ENCODE peak calls at places on chromosomes 3 and 15, in ten cellular contexts. D, C, A, Y, R, P, S, U, F and E are unnamed samples.

GRCh38 chr3:55481918-55482495 is 5.1 kb downstream of the WNT5A start:
- DNase-seq in R (no peak), P (no peak), C (no peak), A (no peak), U (no peak), D (no peak), F (peak), S (no peak), Y (no peak), E (no peak)

GRCh38 chr3:166211451-166211850 is 374.2 kb upstream of the BCHE start:
- DNase-seq in R (no peak), D (no peak), S (no peak), Y (no peak), P (no peak), U (no peak), A (no peak), C (no peak), F (no peak), E (no peak)

GRCh38 chr15:42239528-42240245 is 31.6 kb upstream of the VPS39 start:
- DNase-seq in R (no peak), D (no peak), Y (no peak), U (no peak), C (no peak), A (no peak), S (no peak), F (no peak), P (no peak), E (no peak)

GRCh38 chr15:101127503-101128076 is 124.3 kb downstream of the CHSY1 start:
- DNase-seq in Y (no peak), S (no peak), D (peak), R (peak), U (no peak), F (peak), C (peak), P (peak), A (peak), E (peak)

GRCh38 chr15:84079885-84080777 is 155.4 kb upstream of the GOLGA6L4 start:
- DNase-seq in C (peak), Y (peak), A (peak), P (peak), U (peak), F (peak), S (no peak), R (peak), D (peak), E (no peak)

GRCh38 chr15:25469377-25469776 is 30.6 kb upstream of the UBE3A start:
- DNase-seq in A (peak), Y (no peak), F (no peak), D (no peak), S (no peak), U (no peak), R (no peak), P (no peak), C (no peak), E (peak)

GRCh38 chr3:42118762-42119361 is 27.7 kb downstream of the TRAK1 start:
- DNase-seq in F (no peak), P (peak), D (no peak), C (no peak), S (peak), U (no peak), A (peak), Y (no peak), R (no peak), E (peak)

GRCh38 chr3:145017959-145018358 is 1046.3 kb downstream of the DIPK2A start:
- DNase-seq in F (no peak), P (no peak), C (no peak), D (no peak), Y (no peak), A (no peak), S (no peak), R (no peak), U (no peak), E (peak)

GRCh38 chr15:32861741-32862140 is 143.9 kb downstream of the GREM1 start:
- DNase-seq in D (no peak), P (peak), U (no peak), F (peak), R (peak), C (no peak), Y (no peak), A (no peak), S (peak), E (no peak)

GRCh38 chr3:25455316-25456232 is 27.5 kb downstream of the RARB start:
- DNase-seq in S (no peak), U (no peak), P (no peak), Y (no peak), C (no peak), R (no peak), D (no peak), A (no peak), F (no peak), E (no peak)

GRCh38 chr15:38895326-38896282 is 331.0 kb upstream of the RASGRP1 start:
- DNase-seq in D (no peak), U (no peak), C (no peak), R (no peak), A (no peak), P (no peak), Y (no peak), F (no peak), S (no peak), E (peak)

GRCh38 chr3:120302361-120302760 is 17.3 kb upstream of the GPR156 start:
- DNase-seq in R (no peak), U (no peak), Y (no peak), C (no peak), F (no peak), A (no peak), S (no peak), P (no peak), D (no peak), E (no peak)

GRCh38 chr15:40985541-40986330 is 32.5 kb downstream of the CHAC1 start:
- DNase-seq in C (no peak), P (no peak), Y (no peak), F (no peak), D (no peak), S (no peak), A (no peak), U (no peak), R (no peak), E (no peak)

GRCh38 chr3:23594897-23595670 is 210.7 kb upstream of the UBE2E1 start:
- DNase-seq in P (no peak), Y (no peak), S (no peak), U (no peak), F (no peak), R (no peak), C (no peak), D (no peak), A (no peak), E (no peak)

GRCh38 chr3:132418916-132419315 is 1.6 kb downstream of the DNAJC13 start:
- DNase-seq in A (no peak), F (no peak), R (no peak), Y (no peak), S (no peak), D (no peak), U (no peak), P (no peak), C (no peak), E (no peak)

GRCh38 chr3:186251948-186252619 is 110.0 kb downstream of the DGKG start:
- DNase-seq in D (no peak), P (no peak), R (no peak), U (no peak), F (no peak), A (no peak), C (no peak), Y (no peak), S (no peak), E (no peak)

GRCh38 chr15:91853968-91854943 is 748 bp downstream of the SLCO3A1 start:
- DNase-seq in P (peak), F (peak), Y (peak), U (peak), A (peak), R (peak), D (peak), C (peak), S (no peak), E (no peak)

GRCh38 chr15:51526955-51527354 is 95.6 kb downstream of the DMXL2 start:
- DNase-seq in C (no peak), S (no peak), D (no peak), A (no peak), U (no peak), R (no peak), P (no peak), F (no peak), Y (no peak), E (no peak)

GRCh38 chr3:56689303-56689702 is 6.2 kb upstream of the TASOR start:
- DNase-seq in A (no peak), Y (no peak), F (no peak), S (no peak), C (no peak), R (no peak), P (no peak), U (no peak), D (no peak), E (no peak)

GRCh38 chr3:9704343-9705322 is 1.0 kb downstream of the CPNE9 start:
- DNase-seq in Y (no peak), U (no peak), A (peak), C (peak), P (no peak), R (peak), D (peak), F (peak), S (no peak), E (peak)

GRCh38 chr15:85063088-85063487 is 81.4 kb downstream of the PDE8A start:
- DNase-seq in C (no peak), F (no peak), D (no peak), Y (no peak), R (no peak), P (no peak), S (no peak), U (no peak), A (peak), E (no peak)

GRCh38 chr15:24878153-24878552 is 76.6 kb upstream of the SNRPN start:
- DNase-seq in A (peak), U (no peak), F (peak), P (peak), S (no peak), Y (no peak), D (peak), R (peak), C (no peak), E (peak)

GRCh38 chr3:14200841-14201240 is 22.2 kb downstream of the LSM3 start:
- DNase-seq in S (no peak), Y (no peak), U (no peak), D (no peak), P (no peak), F (no peak), A (no peak), C (no peak), R (no peak), E (no peak)

GRCh38 chr3:36891651-36892268 is 53.1 kb downstream of the TRANK1 start:
- DNase-seq in F (no peak), Y (no peak), R (no peak), C (no peak), D (no peak), P (no peak), S (no peak), A (no peak), U (no peak), E (no peak)

GRCh38 chr3:13600950-13601691 is 52.2 kb downstream of the FBLN2 start:
- DNase-seq in D (no peak), F (no peak), A (peak), S (no peak), C (no peak), R (no peak), U (no peak), Y (no peak), P (no peak), E (peak)

GRCh38 chr3:161150001-161150525 is 44.9 kb upstream of the B3GALNT1 start:
- DNase-seq in U (no peak), P (no peak), C (no peak), R (no peak), A (no peak), F (no peak), D (no peak), Y (no peak), S (no peak), E (no peak)

GRCh38 chr3:162295323-162295983 is 798.8 kb downstream of the OTOL1 start:
- DNase-seq in F (no peak), S (no peak), D (no peak), U (no peak), R (no peak), C (no peak), P (no peak), A (peak), Y (no peak), E (peak)

GRCh38 chr3:172258616-172259015 is 189.6 kb downstream of the GHSR start:
- DNase-seq in R (no peak), P (no peak), U (no peak), Y (no peak), A (no peak), F (no peak), D (no peak), S (no peak), C (no peak), E (no peak)

GRCh38 chr3:81245043-81245442 is 516.4 kb downstream of the GBE1 start:
- DNase-seq in Y (no peak), S (no peak), C (no peak), U (no peak), F (no peak), A (no peak), P (no peak), R (no peak), D (no peak), E (no peak)

GRCh38 chr3:58047806-58048205 is 39.6 kb downstream of the FLNB start:
- DNase-seq in C (no peak), D (no peak), U (no peak), Y (no peak), F (no peak), S (no peak), R (no peak), A (peak), P (no peak), E (peak)

GRCh38 chr3:172174396-172175253 is 135.2 kb downstream of the FNDC3B start:
- DNase-seq in D (peak), A (no peak), C (no peak), F (no peak), R (no peak), Y (no peak), U (no peak), P (no peak), S (no peak), E (no peak)

GRCh38 chr3:14150078-14150477 is 25.2 kb downstream of the TMEM43 start:
- DNase-seq in C (no peak), S (peak), U (no peak), A (no peak), Y (no peak), F (no peak), P (no peak), D (no peak), R (no peak), E (no peak)

GRCh38 chr3:175932586-175932985 is 1073.5 kb downstream of the NAALADL2 start:
- DNase-seq in P (no peak), C (no peak), Y (no peak), D (no peak), F (no peak), U (no peak), A (no peak), R (no peak), S (no peak), E (peak)

GRCh38 chr3:129934234-129935123 is 40.0 kb upstream of the TRH start:
- DNase-seq in A (peak), R (no peak), D (peak), S (no peak), U (peak), P (no peak), C (peak), Y (no peak), F (peak), E (peak)

GRCh38 chr3:147654827-147655226 is 245.7 kb downstream of the ZIC1 start:
- DNase-seq in S (no peak), Y (no peak), C (no peak), P (no peak), A (no peak), F (no peak), R (no peak), D (no peak), U (no peak), E (no peak)

GRCh38 chr15:70031680-70032079 is 66.0 kb downstream of the TLE3 start:
- DNase-seq in D (no peak), P (no peak), Y (no peak), F (no peak), C (no peak), S (no peak), U (no peak), R (no peak), A (no peak), E (no peak)